ENCODE peak calls at places on chromosomes 12 and 14, in eight cellular contexts. X, Y, U, J, H, W, S and T are unnamed samples. For H3K4me1 and H3K9me3, the result is how much of the 10 kb centered on the place peaks cover.

GRCh38 chr14:67943947-67944346 is 124.4 kb downstream of the RAD51B start:
- DNase-seq in S (no peak), W (peak), Y (no peak), X (peak), J (peak), H (peak), U (no peak), T (peak)

GRCh38 chr12:77032406-77032805 is 33.0 kb downstream of the E2F7 start:
- DNase-seq in S (no peak), J (peak), H (no peak), U (no peak), W (no peak), Y (no peak), X (no peak), T (no peak)

GRCh38 chr12:22631863-22632463 is 7.0 kb downstream of the ETNK1 start:
- DNase-seq in U (no peak), H (no peak), W (no peak), S (no peak), J (peak), X (peak), Y (no peak), T (no peak)

GRCh38 chr12:40224439-40225291 is at the start of gene LRRK2:
- DNase-seq in J (peak), H (peak), W (peak), S (peak), U (peak), X (peak), Y (peak), T (peak)

GRCh38 chr12:105228494-105228893 is 7.5 kb downstream of the APPL2 start:
- DNase-seq in X (no peak), U (no peak), H (no peak), Y (no peak), J (peak), W (no peak), S (no peak), T (no peak)

GRCh38 chr14:67602071-67602470 is 2.0 kb upstream of the PIGH start:
- DNase-seq in H (no peak), J (no peak), S (no peak), Y (no peak), W (no peak), U (no peak), X (no peak), T (no peak)

GRCh38 chr12:113462117-113462774 is 9.4 kb downstream of the LHX5 start:
- DNase-seq in W (peak), H (peak), S (peak), U (peak), X (peak), J (peak), Y (peak), T (peak)

GRCh38 chr12:124487065-124487833 is 80.2 kb downstream of the NCOR2 start:
- DNase-seq in J (no peak), H (no peak), X (peak), Y (no peak), S (peak), U (no peak), W (no peak), T (no peak)

GRCh38 chr12:123267991-123268843 is 3.4 kb downstream of the CDK2AP1 start:
- DNase-seq in U (peak), Y (no peak), S (peak), J (no peak), X (no peak), H (no peak), W (no peak), T (no peak)

GRCh38 chr14:68135028-68135427 is 315.4 kb downstream of the RAD51B start:
- DNase-seq in W (no peak), S (no peak), X (no peak), Y (no peak), J (no peak), H (no peak), U (no peak), T (no peak)

GRCh38 chr12:65556676-65557424 is 267.4 kb upstream of the HMGA2 start:
- DNase-seq in X (peak), S (peak), J (peak), W (peak), Y (peak), H (peak), U (peak), T (peak)

GRCh38 chr12:131916306-131917138 is 12.6 kb upstream of the PUS1 start:
- DNase-seq in J (no peak), Y (no peak), S (peak), W (no peak), H (no peak), U (no peak), X (no peak), T (no peak)

GRCh38 chr12:116928504-116928903 is 17.8 kb downstream of the FBXW8 start:
- DNase-seq in U (no peak), J (no peak), X (no peak), Y (no peak), S (no peak), W (no peak), H (no peak), T (no peak)

GRCh38 chr12:12718853-12719252 is 1.7 kb downstream of the CDKN1B start:
- DNase-seq in J (peak), W (no peak), S (no peak), U (no peak), X (no peak), Y (no peak), H (no peak), T (no peak)

GRCh38 chr12:107512391-107512790 is 173.2 kb upstream of the PWP1 start:
- DNase-seq in S (no peak), H (no peak), U (no peak), Y (no peak), J (peak), X (no peak), W (no peak), T (peak)

GRCh38 chr12:10941916-10942607 is 3.0 kb upstream of the TAS2R14 start:
- DNase-seq in U (no peak), H (no peak), W (no peak), J (no peak), Y (no peak), S (no peak), X (no peak), T (no peak)

GRCh38 chr14:104680056-104680805 is 9.2 kb upstream of the INF2 start:
- DNase-seq in X (no peak), W (peak), J (peak), S (peak), U (peak), Y (peak), H (no peak), T (peak)

GRCh38 chr14:39722547-39723273 is 290.5 kb upstream of the FBXO33 start:
- DNase-seq in X (no peak), S (no peak), H (no peak), Y (no peak), J (no peak), U (no peak), W (no peak), T (no peak)

GRCh38 chr12:113955109-113955970 is 10.8 kb downstream of the RBM19 start:
- DNase-seq in W (peak), Y (no peak), X (peak), U (no peak), S (no peak), J (peak), H (no peak), T (no peak)

GRCh38 chr12:44847888-44848770 is 28.0 kb downstream of the NELL2 start:
- DNase-seq in S (no peak), W (no peak), H (no peak), Y (peak), U (no peak), J (no peak), X (no peak), T (no peak)

GRCh38 chr12:79844693-79845092 is 90.2 kb downstream of the PPP1R12A start:
- DNase-seq in J (peak), S (no peak), W (no peak), Y (no peak), X (no peak), H (no peak), U (no peak), T (no peak)

GRCh38 chr12:78732481-78732880 is 132.1 kb upstream of the SYT1 start:
- DNase-seq in X (no peak), U (no peak), W (no peak), S (no peak), Y (no peak), H (no peak), J (no peak), T (no peak)

GRCh38 chr12:52058631-52059324 is 7.5 kb downstream of the NR4A1 start:
- DNase-seq in S (no peak), Y (no peak), J (peak), X (no peak), W (no peak), U (peak), H (no peak), T (no peak)

GRCh38 chr12:113697104-113697503 is 225.4 kb upstream of the LHX5 start:
- DNase-seq in H (no peak), J (no peak), X (no peak), W (no peak), Y (no peak), U (no peak), S (no peak), T (no peak)

GRCh38 chr12:47943492-47944359 is 19.7 kb upstream of the TMEM106C start:
- DNase-seq in X (no peak), J (no peak), U (no peak), S (no peak), W (no peak), H (no peak), Y (peak), T (no peak)

GRCh38 chr12:93387780-93388179 is 10.1 kb downstream of the NUDT4 start:
- DNase-seq in U (no peak), X (no peak), H (no peak), J (peak), S (no peak), W (no peak), Y (no peak), T (no peak)

GRCh38 chr14:23469906-23470403 is 452 bp downstream of the NGDN start:
- DNase-seq in Y (no peak), S (no peak), H (no peak), J (no peak), X (no peak), U (no peak), W (no peak), T (no peak)

GRCh38 chr12:9731797-9732196 is 1.1 kb downstream of the CLECL1 start:
- DNase-seq in X (no peak), W (no peak), H (no peak), U (no peak), J (no peak), S (no peak), Y (no peak), T (no peak)

GRCh38 chr12:11581179-11581755 is 68.2 kb upstream of the ETV6 start:
- DNase-seq in W (no peak), U (no peak), Y (no peak), J (peak), X (peak), S (no peak), H (no peak), T (peak)

GRCh38 chr14:93818857-93819256 is 30.6 kb upstream of the PRIMA1 start:
- DNase-seq in W (no peak), U (no peak), S (no peak), Y (no peak), J (no peak), H (no peak), X (no peak), T (no peak)

GRCh38 chr14:89422952-89423345 is 5.9 kb upstream of the FOXN3 start:
- DNase-seq in J (no peak), Y (no peak), X (no peak), U (no peak), H (no peak), S (no peak), W (no peak), T (no peak)
- H3K4me1 ChIP-seq in J (under half), Y (under half), X (under half), U (under half), H (half or more), S (under half), W (under half), T (under half)

DNA sequence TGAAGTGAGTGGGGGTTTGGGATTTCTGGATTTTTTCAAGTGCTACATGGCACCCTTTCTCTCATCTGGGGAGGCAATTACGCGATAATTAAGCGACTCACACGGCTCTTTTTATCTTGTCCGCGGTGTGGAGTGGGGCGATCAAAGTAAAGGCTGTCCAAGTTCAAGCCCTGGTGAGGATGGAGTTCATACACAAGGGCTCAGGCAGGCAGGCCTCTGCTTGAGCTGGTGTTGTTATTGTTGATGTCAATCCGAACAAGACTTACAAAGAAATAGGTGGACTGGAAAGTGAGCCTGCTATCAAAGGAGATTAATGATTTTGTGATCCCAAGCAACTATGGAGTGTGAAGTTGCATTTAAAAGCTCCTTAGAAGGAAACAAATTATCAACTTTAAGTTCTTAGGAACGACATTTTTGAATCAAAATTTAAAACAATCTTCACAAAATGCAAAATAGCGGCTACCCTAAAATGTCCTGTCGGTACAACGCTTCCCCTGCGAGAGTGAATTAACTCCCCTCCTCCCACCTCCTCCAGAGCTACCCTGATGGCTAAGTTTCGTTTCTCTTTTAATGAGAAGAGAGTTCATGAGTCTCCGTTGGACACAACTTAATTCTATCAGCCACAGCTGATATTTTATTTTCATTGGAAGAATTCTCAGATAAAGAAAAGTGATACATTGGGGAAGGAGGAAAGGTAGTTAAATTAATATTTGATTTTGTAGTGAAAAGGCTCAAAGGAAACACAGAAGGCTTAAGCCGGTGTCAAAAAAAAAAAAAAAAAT is 5.9 kb downstream of the FOXA1 start:
- DNase-seq in J (no peak), S (no peak), H (no peak), X (no peak), U (no peak), W (no peak), Y (no peak), T (no peak)
- H3K9me3 ChIP-seq in J (under half), S (under half), H (under half), X (under half), U (under half), W (under half), Y (under half), T (under half)

GRCh38 chr12:69287556-69287955 is 48.2 kb downstream of the CPSF6 start:
- DNase-seq in U (no peak), H (no peak), W (no peak), S (no peak), Y (no peak), X (no peak), J (no peak), T (no peak)

GRCh38 chr12:69278814-69279782 is 39.7 kb downstream of the CPSF6 start:
- DNase-seq in Y (no peak), H (no peak), S (no peak), J (no peak), X (no peak), W (no peak), U (no peak), T (no peak)

GRCh38 chr12:69284131-69284530 is 44.8 kb downstream of the CPSF6 start:
- DNase-seq in U (peak), J (peak), W (peak), H (peak), X (peak), S (peak), Y (peak), T (peak)
- H3K4me3 ChIP-seq in U (peak), J (peak), W (peak), H (peak), X (no peak), S (peak), Y (no peak), T (peak)

GRCh38 chr12:56161677-56162351 is 3.7 kb downstream of the MYL6 start:
- DNase-seq in Y (no peak), W (no peak), H (no peak), X (peak), U (no peak), J (no peak), S (no peak), T (no peak)
- H3K4me1 ChIP-seq in Y (under half), W (under half), H (under half), X (under half), U (under half), J (under half), S (under half), T (under half)